ENCODE peak calls at places on chromosome 10, in seven cellular contexts. E is uterus; L is SJSA1; N is endothelial cell; P is H54; Q is astrocyte of the hippocampus; J is stimulated activated CD8-positive, alpha-beta memory T cell treated with anti-CD3 and anti-CD28 coated beads, Interleukin-15, amount 100 ng/mL, for 1 hour. K is an unnamed sample.

GRCh38 chr10:3828404-3829192 is 43.6 kb upstream of the KLF6 start:
- DNase-seq in P (no peak), E (peak; percentile 27), Q (peak; percentile 56), J (no peak), L (no peak), N (no peak), K (no peak)

GRCh38 chr10:80274396-80275134 is 14.9 kb downstream of the MAT1A start:
- DNase-seq in P (no peak), N (no peak), L (no peak), Q (no peak), J (no peak), E (no peak), K (no peak)

GRCh38 chr10:111323567-111323966 is 246.7 kb downstream of the ADRA2A start:
- DNase-seq in N (no peak), Q (no peak), L (no peak), P (no peak), E (no peak), J (no peak), K (no peak)

GRCh38 chr10:75234683-75235374 is 928 bp downstream of the COMTD1 start:
- DNase-seq in L (no peak), P (no peak), J (no peak), Q (no peak), N (peak; percentile 34), E (peak; percentile 39), K (no peak)

GRCh38 chr10:99630439-99630838 is 10.2 kb upstream of the SLC25A28 start:
- DNase-seq in Q (peak; percentile 67), N (peak; percentile 33), L (no peak), P (no peak), J (no peak), E (no peak), K (no peak)

GRCh38 chr10:12940791-12941190 is 60.7 kb downstream of the CCDC3 start:
- DNase-seq in J (no peak), N (no peak), E (no peak), P (no peak), Q (no peak), L (no peak), K (no peak)

GRCh38 chr10:80410578-80411145 is 2.3 kb downstream of the PRXL2A start:
- DNase-seq in L (no peak), J (no peak), Q (no peak), P (no peak), N (no peak), E (no peak), K (no peak)

GRCh38 chr10:98268694-98269386 is 846 bp upstream of the LOXL4 start:
- DNase-seq in L (no peak), P (peak; percentile 52), N (no peak), J (no peak), Q (no peak), E (no peak), K (no peak)

GRCh38 chr10:82041018-82041417 is 166.0 kb downstream of the NRG3 start:
- DNase-seq in E (no peak), P (no peak), L (no peak), N (no peak), J (no peak), Q (peak; percentile 11), K (peak; percentile 15)

GRCh38 chr10:110834622-110835219 is 37.0 kb upstream of the PDCD4 start:
- DNase-seq in L (no peak), J (no peak), E (peak; percentile 66), N (no peak), Q (no peak), P (no peak), K (peak; percentile 20)

GRCh38 chr10:131111474-131112080 is 199.9 kb downstream of the TCERG1L start:
- DNase-seq in E (no peak), L (no peak), P (no peak), Q (no peak), J (no peak), N (no peak), K (no peak)

GRCh38 chr10:13684813-13685511 is 98.2 kb downstream of the PRPF18 start:
- DNase-seq in E (no peak), N (no peak), Q (peak; percentile 47), J (no peak), P (no peak), L (no peak), K (no peak)

GRCh38 chr10:18140149-18140956 is at the start of gene CACNB2:
- DNase-seq in J (no peak), L (no peak), P (no peak), N (peak; percentile 55), E (peak; percentile 84), Q (peak; percentile 85), K (no peak)

GRCh38 chr10:110600487-110601101 is 33.1 kb downstream of the SMC3 start:
- DNase-seq in P (no peak), E (no peak), L (no peak), J (no peak), N (peak; percentile 53), Q (peak; percentile 77), K (peak; percentile 51)

GRCh38 chr10:14952851-14953451 is 945 bp downstream of the DCLRE1C start:
- DNase-seq in Q (peak; percentile 35), E (no peak), N (peak; percentile 8), P (no peak), L (no peak), J (no peak), K (peak; percentile 22)

GRCh38 chr10:43250925-43251663 is 15.8 kb downstream of the RASGEF1A start:
- DNase-seq in Q (no peak), E (no peak), J (no peak), L (no peak), P (no peak), N (no peak), K (no peak)

GRCh38 chr10:124025638-124026336 is 67.6 kb downstream of the CHST15 start:
- DNase-seq in E (no peak), L (no peak), Q (peak; percentile 37), J (no peak), N (peak; percentile 21), P (no peak), K (no peak)

GRCh38 chr10:131700506-131700905 is 200.3 kb upstream of the PPP2R2D start:
- DNase-seq in P (no peak), J (no peak), N (no peak), L (peak; percentile 17), E (peak; percentile 5), Q (no peak), K (no peak)

GRCh38 chr10:104109908-104110662 is 11.9 kb upstream of the SFR1 start:
- DNase-seq in P (no peak), E (no peak), Q (no peak), L (no peak), N (no peak), J (no peak), K (no peak)

GRCh38 chr10:94107191-94107590 is 113.5 kb downstream of the PLCE1 start:
- DNase-seq in P (no peak), L (no peak), N (no peak), Q (no peak), J (no peak), E (no peak), K (no peak)

GRCh38 chr10:24206334-24206733 is 2.6 kb upstream of the KIAA1217 start:
- DNase-seq in N (no peak), J (no peak), E (no peak), P (no peak), Q (no peak), L (no peak), K (no peak)

GRCh38 chr10:14625210-14625621 is 149.5 kb downstream of the FAM107B start:
- DNase-seq in P (no peak), L (no peak), E (no peak), J (no peak), N (no peak), Q (peak; percentile 3), K (no peak)

GRCh38 chr10:11435621-11436020 is 175.8 kb downstream of the USP6NL start:
- DNase-seq in N (no peak), J (no peak), L (no peak), P (no peak), E (no peak), Q (no peak), K (no peak)

GRCh38 chr10:24777191-24777590 is 53.5 kb upstream of the ARHGAP21 start:
- DNase-seq in P (no peak), J (no peak), Q (no peak), E (no peak), L (no peak), N (no peak), K (no peak)

GRCh38 chr10:132163278-132163765 is 23.4 kb upstream of the DPYSL4 start:
- DNase-seq in L (no peak), N (peak; percentile 59), P (peak; percentile 65), Q (no peak), E (no peak), J (no peak), K (no peak)

GRCh38 chr10:27413831-27414348 is 90.2 kb upstream of the RAB18 start:
- DNase-seq in E (no peak), Q (no peak), P (no peak), J (no peak), N (no peak), L (no peak), K (no peak)

GRCh38 chr10:124285587-124286527 is 132.9 kb downstream of the OAT start:
- DNase-seq in L (no peak), Q (no peak), N (no peak), J (no peak), P (no peak), E (no peak), K (no peak)

GRCh38 chr10:124827474-124827873 is 25.9 kb downstream of the ABRAXAS2 start:
- DNase-seq in E (no peak), P (no peak), L (no peak), Q (peak; percentile 10), N (no peak), J (no peak), K (no peak)

GRCh38 chr10:100872034-100872791 is 40.5 kb upstream of the SLF2 start:
- DNase-seq in P (peak; percentile 54), L (peak; percentile 59), J (peak; percentile 14), E (no peak), N (peak; percentile 84), Q (peak; percentile 69), K (peak; percentile 30)

GRCh38 chr10:18786458-18786857 is 127.2 kb downstream of the ARL5B start:
- DNase-seq in L (no peak), Q (no peak), E (no peak), P (no peak), J (no peak), N (no peak), K (no peak)

K was measured in NT2/D1.